ENCODE peak calls at places on chromosomes 4 and X, in six cellular contexts. P, B, U, N, Z and V are unnamed samples.

GRCh38 chr4:140603286-140603685 is 34.5 kb upstream of the UCP1 start:
- DNase-seq in B (no peak), Z (no peak), N (no peak), U (no peak), P (no peak), V (no peak)

GRCh38 chr4:57465321-57466056 is 355.3 kb upstream of the IGFBP7 start:
- DNase-seq in U (no peak), P (no peak), B (no peak), N (no peak), Z (no peak), V (no peak)

GRCh38 chrX:131763674-131764073 is 219.8 kb downstream of the OR13H1 start:
- DNase-seq in N (no peak), Z (peak; percentile 18), B (no peak), P (no peak), U (peak; percentile 69), V (peak; percentile 31)

GRCh38 chrX:118552501-118552900 is 56.9 kb downstream of the DOCK11 start:
- DNase-seq in Z (no peak), B (no peak), N (no peak), U (no peak), P (no peak), V (peak; percentile 13)

GRCh38 chr4:26985836-26986235 is 125.2 kb downstream of the STIM2 start:
- DNase-seq in Z (no peak), P (no peak), B (no peak), U (no peak), N (no peak), V (peak; percentile 78)

GRCh38 chr4:168608771-168609170 is 111.9 kb downstream of the PALLD start:
- DNase-seq in P (no peak), N (no peak), B (no peak), U (no peak), Z (no peak), V (no peak)

GRCh38 chr4:5024673-5025072 is 5.4 kb upstream of the CYTL1 start:
- DNase-seq in B (no peak), N (no peak), P (no peak), Z (no peak), U (no peak), V (no peak)

GRCh38 chrX:129565046-129565649 is 25.1 kb downstream of the OCRL start:
- DNase-seq in B (no peak), N (no peak), P (no peak), Z (no peak), U (no peak), V (no peak)

GRCh38 chrX:110418220-110418856 is 59.7 kb downstream of the RTL9 start:
- DNase-seq in Z (no peak), B (no peak), U (no peak), N (peak; percentile 44), P (no peak), V (peak; percentile 50)

GRCh38 chr4:302381-302780 is 2.9 kb downstream of the ZNF732 start:
- DNase-seq in Z (no peak), N (no peak), B (no peak), U (no peak), P (no peak), V (no peak)

GRCh38 chr4:86816463-86817107 is 32.6 kb downstream of the SLC10A6 start:
- DNase-seq in U (no peak), Z (no peak), N (no peak), P (no peak), B (no peak), V (no peak)